ENCODE peak calls at places on chromosomes 1 and 21, in four cellular contexts. One of them, this sample, is unnamed.

GRCh38 chr1:178563099-178563820 is 50.4 kb downstream of the TEX35 start:
- DNase-seq in Karpas-422: no peak
- DNase-seq in ovary: no peak
- DNase-seq in fibroblast of lung: no peak
- DNase-seq in this sample: no peak

GRCh38 chr1:92184632-92185031 is 33.1 kb upstream of the C1orf146 start:
- DNase-seq in Karpas-422: no peak
- DNase-seq in ovary: no peak
- DNase-seq in fibroblast of lung: peak; percentile 70
- DNase-seq in this sample: no peak

GRCh38 chr1:85884372-85885035 is 176.3 kb upstream of the ZNHIT6 start:
- DNase-seq in Karpas-422: no peak
- DNase-seq in ovary: no peak
- DNase-seq in fibroblast of lung: peak; percentile 44
- DNase-seq in this sample: no peak

GRCh38 chr1:94723899-94724298 is 96.3 kb upstream of the SLC44A3 start:
- DNase-seq in Karpas-422: no peak
- DNase-seq in ovary: no peak
- DNase-seq in fibroblast of lung: no peak
- DNase-seq in this sample: no peak

GRCh38 chr1:119159963-119160362 is 19.5 kb upstream of the WARS2 start:
- DNase-seq in Karpas-422: no peak
- DNase-seq in ovary: no peak
- DNase-seq in fibroblast of lung: no peak
- DNase-seq in this sample: no peak

GRCh38 chr1:233364695-233365539 is 37.4 kb downstream of the MAP3K21 start:
- DNase-seq in Karpas-422: peak; percentile 59
- DNase-seq in ovary: no peak
- DNase-seq in fibroblast of lung: peak; percentile 34
- DNase-seq in this sample: peak; percentile 7

GRCh38 chr1:175895966-175896365 is 152.6 kb upstream of the TNR start:
- DNase-seq in Karpas-422: no peak
- DNase-seq in ovary: no peak
- DNase-seq in fibroblast of lung: no peak
- DNase-seq in this sample: no peak

GRCh38 chr1:209053587-209053986 is 529.9 kb upstream of the CAMK1G start:
- DNase-seq in Karpas-422: no peak
- DNase-seq in ovary: no peak
- DNase-seq in fibroblast of lung: no peak
- DNase-seq in this sample: no peak

GRCh38 chr1:14778882-14779594 is 180.6 kb downstream of the KAZN start:
- DNase-seq in Karpas-422: peak; percentile 76
- DNase-seq in ovary: no peak
- DNase-seq in fibroblast of lung: peak; percentile 31
- DNase-seq in this sample: peak; percentile 58

GRCh38 chr1:34125721-34126380 is 39.2 kb downstream of the CSMD2 start:
- DNase-seq in Karpas-422: no peak
- DNase-seq in ovary: no peak
- DNase-seq in fibroblast of lung: no peak
- DNase-seq in this sample: peak; percentile 28

GRCh38 chr1:231385118-231385748 is 36.9 kb downstream of the EGLN1 start:
- DNase-seq in Karpas-422: no peak
- DNase-seq in ovary: no peak
- DNase-seq in fibroblast of lung: no peak
- DNase-seq in this sample: no peak

GRCh38 chr21:42513985-42514882 is 582 bp downstream of the SLC37A1 start:
- DNase-seq in Karpas-422: peak; percentile 75
- DNase-seq in ovary: no peak
- DNase-seq in fibroblast of lung: no peak
- DNase-seq in this sample: peak; percentile 42

GRCh38 chr1:21344750-21345443 is 54.6 kb upstream of the ECE1 start:
- DNase-seq in Karpas-422: peak; percentile 71
- DNase-seq in ovary: no peak
- DNase-seq in fibroblast of lung: no peak
- DNase-seq in this sample: no peak

GRCh38 chr1:62462370-62462769 is 25.5 kb downstream of the USP1 start:
- DNase-seq in Karpas-422: no peak
- DNase-seq in ovary: no peak
- DNase-seq in fibroblast of lung: no peak
- DNase-seq in this sample: no peak

GRCh38 chr1:182608850-182609610 is 4.8 kb upstream of the RGS16 start:
- DNase-seq in Karpas-422: no peak
- DNase-seq in ovary: no peak
- DNase-seq in fibroblast of lung: no peak
- DNase-seq in this sample: peak; percentile 70

GRCh38 chr1:171803461-171804022 is 22.1 kb downstream of the METTL13 start:
- DNase-seq in Karpas-422: no peak
- DNase-seq in ovary: no peak
- DNase-seq in fibroblast of lung: no peak
- DNase-seq in this sample: no peak
- H3K4me3 ChIP-seq in Karpas-422: no peak overlapping the region
- H3K4me3 ChIP-seq in ovary: no peak overlapping the region
- H3K4me3 ChIP-seq in fibroblast of lung: no peak overlapping the region
- H3K4me3 ChIP-seq in this sample: no peak overlapping the region

GRCh38 chr1:229093546-229094336 is 177.2 kb upstream of the RAB4A start:
- DNase-seq in Karpas-422: no peak
- DNase-seq in ovary: no peak
- DNase-seq in fibroblast of lung: no peak
- DNase-seq in this sample: no peak

GRCh38 chr1:229091721-229092136 is 179.2 kb upstream of the RAB4A start:
- DNase-seq in Karpas-422: no peak
- DNase-seq in ovary: no peak
- DNase-seq in fibroblast of lung: no peak
- DNase-seq in this sample: no peak

GRCh38 chr1:229094476-229095311 is 176.2 kb upstream of the RAB4A start:
- DNase-seq in Karpas-422: no peak
- DNase-seq in ovary: no peak
- DNase-seq in fibroblast of lung: no peak
- DNase-seq in this sample: peak; percentile 93

GRCh38 chr1:229092377-229093257 is 178.3 kb upstream of the RAB4A start:
- DNase-seq in Karpas-422: no peak
- DNase-seq in ovary: no peak
- DNase-seq in fibroblast of lung: no peak
- DNase-seq in this sample: no peak

GRCh38 chr1:229093258-229093540 is 177.7 kb upstream of the RAB4A start:
- DNase-seq in Karpas-422: no peak
- DNase-seq in ovary: no peak
- DNase-seq in fibroblast of lung: no peak
- DNase-seq in this sample: peak; percentile 96
- H3K27ac ChIP-seq in Karpas-422: no peak overlapping the region
- H3K27ac ChIP-seq in ovary: no peak overlapping the region
- H3K27ac ChIP-seq in fibroblast of lung: no peak overlapping the region
- H3K27ac ChIP-seq in this sample: peak overlapping the region; percentile 92

GRCh38 chr21:37398697-37399096 is 32.1 kb downstream of the DYRK1A start:
- DNase-seq in Karpas-422: no peak
- DNase-seq in ovary: no peak
- DNase-seq in fibroblast of lung: no peak
- DNase-seq in this sample: no peak

GRCh38 chr21:37393786-37394185 is 27.2 kb downstream of the DYRK1A start:
- DNase-seq in Karpas-422: no peak
- DNase-seq in ovary: no peak
- DNase-seq in fibroblast of lung: no peak
- DNase-seq in this sample: no peak

GRCh38 chr21:37389456-37389855 is 22.9 kb downstream of the DYRK1A start:
- DNase-seq in Karpas-422: no peak
- DNase-seq in ovary: no peak
- DNase-seq in fibroblast of lung: no peak
- DNase-seq in this sample: no peak

GRCh38 chr21:37396855-37397254 is 30.3 kb downstream of the DYRK1A start:
- DNase-seq in Karpas-422: no peak
- DNase-seq in ovary: no peak
- DNase-seq in fibroblast of lung: no peak
- DNase-seq in this sample: no peak

DNA sequence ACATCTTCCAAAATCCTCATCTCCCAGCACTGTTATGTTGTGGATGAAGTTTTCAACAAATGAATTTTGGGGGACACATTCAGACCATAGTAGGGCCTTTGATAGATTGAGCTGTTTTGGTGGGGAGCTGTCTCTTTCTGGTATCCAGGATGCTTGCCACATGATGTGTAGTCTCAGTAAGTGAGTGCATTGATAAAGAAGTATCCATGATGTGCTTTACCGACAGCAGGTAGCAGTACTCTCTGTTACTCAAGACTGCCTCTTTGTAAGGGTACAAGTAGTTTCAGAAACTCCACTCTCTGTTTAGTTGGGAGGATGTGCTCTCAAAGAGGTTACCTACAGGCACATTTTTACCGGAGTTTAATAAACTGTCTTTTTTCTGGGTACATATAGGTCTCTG is 26.5 kb downstream of the DYRK1A start:
- DNase-seq in Karpas-422: no peak
- DNase-seq in ovary: no peak
- DNase-seq in fibroblast of lung: no peak
- DNase-seq in this sample: no peak
- H3K4me3 ChIP-seq in Karpas-422: no peak overlapping the region
- H3K4me3 ChIP-seq in ovary: no peak overlapping the region
- H3K4me3 ChIP-seq in fibroblast of lung: no peak overlapping the region
- H3K4me3 ChIP-seq in this sample: no peak overlapping the region

GRCh38 chr1:226638608-226639007 is 90.0 kb downstream of the STUM start:
- DNase-seq in Karpas-422: peak; percentile 42
- DNase-seq in ovary: peak; percentile 34
- DNase-seq in fibroblast of lung: no peak
- DNase-seq in this sample: no peak
- H3K27ac ChIP-seq in Karpas-422: no peak overlapping the region
- H3K27ac ChIP-seq in ovary: peak overlapping the region; percentile 30
- H3K27ac ChIP-seq in fibroblast of lung: no peak overlapping the region
- H3K27ac ChIP-seq in this sample: no peak overlapping the region

DNA sequence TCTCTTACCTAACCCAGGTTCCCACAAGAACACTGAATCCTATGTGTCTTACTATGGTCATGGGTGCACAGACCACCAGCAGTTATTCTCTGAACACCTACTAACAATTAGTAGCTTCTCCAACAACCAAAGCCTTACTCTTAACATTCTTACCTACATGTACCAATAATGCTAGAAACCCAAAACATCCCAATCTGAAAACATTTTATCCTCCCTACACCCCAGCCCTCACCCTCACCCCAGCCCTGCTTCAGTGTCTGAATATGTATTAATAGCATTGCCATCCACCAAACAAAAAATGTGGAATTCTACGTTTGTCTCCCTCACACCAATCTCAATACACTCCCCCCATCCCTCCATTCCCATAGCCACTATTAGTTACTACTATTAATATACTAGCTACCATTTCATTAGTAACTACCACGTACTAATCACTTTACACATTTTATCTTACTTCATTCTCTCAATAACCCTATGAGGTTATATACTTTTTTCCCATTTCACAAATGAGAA is 2.6 kb downstream of the TRIM33 start:
- DNase-seq in Karpas-422: no peak
- DNase-seq in ovary: no peak
- DNase-seq in fibroblast of lung: no peak
- DNase-seq in this sample: no peak
- H3K4me3 ChIP-seq in Karpas-422: peak overlapping the region; percentile 98
- H3K4me3 ChIP-seq in ovary: no peak overlapping the region
- H3K4me3 ChIP-seq in fibroblast of lung: no peak overlapping the region
- H3K4me3 ChIP-seq in this sample: no peak overlapping the region

DNA sequence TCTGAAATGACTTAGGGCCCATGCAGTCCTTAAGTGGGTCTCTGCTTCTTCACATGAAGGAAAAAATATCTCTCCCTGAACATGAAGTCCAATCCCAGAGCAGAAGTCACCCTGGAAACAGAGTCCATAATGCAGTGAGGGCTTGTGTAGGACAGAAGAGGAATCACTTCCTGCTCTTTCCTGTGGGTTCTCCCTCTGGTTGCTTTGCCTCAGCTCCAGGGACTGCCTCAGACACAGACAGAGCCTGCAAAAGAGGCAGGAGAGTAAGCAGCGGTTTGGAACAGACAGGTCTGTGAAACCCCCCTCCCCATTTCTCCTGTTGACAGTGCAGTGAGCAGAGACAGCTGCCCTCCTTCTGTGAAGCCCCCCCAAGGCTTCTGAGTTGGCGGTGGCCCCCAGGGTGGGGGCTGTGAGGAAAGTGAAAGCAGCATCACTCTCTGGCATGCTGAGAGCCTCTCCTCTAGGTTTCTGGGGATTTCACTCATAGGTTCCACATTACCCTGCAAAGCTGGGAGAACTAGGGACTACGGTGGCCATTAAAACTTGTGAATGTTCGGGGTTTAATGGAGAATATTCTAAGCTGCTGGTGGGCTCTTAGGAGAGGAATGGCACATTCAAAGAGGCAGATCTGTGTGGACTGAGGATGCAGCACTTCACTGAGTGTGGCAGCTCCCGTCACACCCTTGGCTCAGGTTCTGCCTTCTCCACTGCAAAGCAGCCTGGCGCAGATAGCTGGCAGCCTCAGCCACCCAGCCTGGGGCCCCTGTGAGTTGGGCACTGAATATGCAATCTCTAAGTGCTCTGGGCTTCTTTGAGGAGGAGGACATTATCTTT is 53.1 kb downstream of the MAB21L3 start:
- DNase-seq in Karpas-422: no peak
- DNase-seq in ovary: no peak
- DNase-seq in fibroblast of lung: no peak
- DNase-seq in this sample: no peak
- H3K27ac ChIP-seq in Karpas-422: no peak overlapping the region
- H3K27ac ChIP-seq in ovary: no peak overlapping the region
- H3K27ac ChIP-seq in fibroblast of lung: no peak overlapping the region
- H3K27ac ChIP-seq in this sample: no peak overlapping the region

GRCh38 chr1:155931332-155932038 is 2.7 kb downstream of the KHDC4 start:
- DNase-seq in Karpas-422: no peak
- DNase-seq in ovary: no peak
- DNase-seq in fibroblast of lung: no peak
- DNase-seq in this sample: no peak
- H3K4me3 ChIP-seq in Karpas-422: no peak overlapping the region
- H3K4me3 ChIP-seq in ovary: no peak overlapping the region
- H3K4me3 ChIP-seq in fibroblast of lung: peak overlapping the region; percentile 18
- H3K4me3 ChIP-seq in this sample: no peak overlapping the region

GRCh38 chr1:24373710-24374109 is 39.9 kb downstream of the STPG1 start:
- DNase-seq in Karpas-422: no peak
- DNase-seq in ovary: no peak
- DNase-seq in fibroblast of lung: no peak
- DNase-seq in this sample: no peak
- H3K27ac ChIP-seq in Karpas-422: no peak overlapping the region
- H3K27ac ChIP-seq in ovary: no peak overlapping the region
- H3K27ac ChIP-seq in fibroblast of lung: no peak overlapping the region
- H3K27ac ChIP-seq in this sample: no peak overlapping the region